ENCODE peak calls at places on chromosomes 16 and 17, in five cellular contexts. One of them, this sample, is unnamed. For H3K4me1, the result is how much of the 10 kb centered on the place peaks cover.

GRCh38 chr17:9336817-9337216 is 238.8 kb downstream of the STX8 start:
- DNase-seq in tibial artery: no peak
- DNase-seq in cardiac muscle cell: no peak
- DNase-seq in left ventricle myocardium inferior: no peak
- DNase-seq in GM23248: no peak
- DNase-seq in this sample: no peak

GRCh38 chr16:88651276-88651988 is 579 bp upstream of the CYBA start:
- DNase-seq in tibial artery: peak
- DNase-seq in cardiac muscle cell: no peak
- DNase-seq in left ventricle myocardium inferior: peak
- DNase-seq in GM23248: no peak
- DNase-seq in this sample: no peak

GRCh38 chr16:22670551-22670970 is 143.4 kb upstream of the HS3ST2 start:
- DNase-seq in tibial artery: peak
- DNase-seq in cardiac muscle cell: peak
- DNase-seq in left ventricle myocardium inferior: no peak
- DNase-seq in GM23248: no peak
- DNase-seq in this sample: no peak

GRCh38 chr16:69328854-69329316 is 1.5 kb downstream of the PDF start:
- DNase-seq in tibial artery: no peak
- DNase-seq in cardiac muscle cell: no peak
- DNase-seq in left ventricle myocardium inferior: no peak
- DNase-seq in GM23248: peak
- DNase-seq in this sample: peak

GRCh38 chr17:31466096-31466495 is 74.6 kb downstream of the RAB11FIP4 start:
- DNase-seq in tibial artery: no peak
- DNase-seq in cardiac muscle cell: peak
- DNase-seq in left ventricle myocardium inferior: no peak
- DNase-seq in GM23248: no peak
- DNase-seq in this sample: no peak

GRCh38 chr16:60166111-60166510 is 1432.0 kb upstream of the GOT2 start:
- DNase-seq in tibial artery: no peak
- DNase-seq in cardiac muscle cell: no peak
- DNase-seq in left ventricle myocardium inferior: no peak
- DNase-seq in GM23248: no peak
- DNase-seq in this sample: no peak

GRCh38 chr17:56488800-56489199 is 104.7 kb upstream of the NOG start:
- DNase-seq in tibial artery: no peak
- DNase-seq in cardiac muscle cell: no peak
- DNase-seq in left ventricle myocardium inferior: no peak
- DNase-seq in GM23248: no peak
- DNase-seq in this sample: no peak

GRCh38 chr17:6392609-6393367 is 42.1 kb downstream of the AIPL1 start:
- DNase-seq in tibial artery: peak
- DNase-seq in cardiac muscle cell: no peak
- DNase-seq in left ventricle myocardium inferior: no peak
- DNase-seq in GM23248: no peak
- DNase-seq in this sample: peak

GRCh38 chr16:16045879-16046278 is 96.5 kb downstream of the ABCC1 start:
- DNase-seq in tibial artery: no peak
- DNase-seq in cardiac muscle cell: peak
- DNase-seq in left ventricle myocardium inferior: no peak
- DNase-seq in GM23248: peak
- DNase-seq in this sample: no peak

GRCh38 chr17:38922538-38923291 is 2.7 kb upstream of the LASP1NB start:
- DNase-seq in tibial artery: peak
- DNase-seq in cardiac muscle cell: no peak
- DNase-seq in left ventricle myocardium inferior: no peak
- DNase-seq in GM23248: peak
- DNase-seq in this sample: peak

GRCh38 chr17:22703786-22704441 is 1011.6 kb downstream of the KCNJ18 start:
- DNase-seq in tibial artery: no peak
- DNase-seq in cardiac muscle cell: no peak
- DNase-seq in left ventricle myocardium inferior: no peak
- DNase-seq in GM23248: no peak
- DNase-seq in this sample: no peak

GRCh38 chr17:13113821-13114525 is 96.1 kb upstream of the ELAC2 start:
- DNase-seq in tibial artery: no peak
- DNase-seq in cardiac muscle cell: no peak
- DNase-seq in left ventricle myocardium inferior: no peak
- DNase-seq in GM23248: no peak
- DNase-seq in this sample: no peak

GRCh38 chr17:19979917-19980770 is 2.5 kb upstream of the AKAP10 start:
- DNase-seq in tibial artery: peak
- DNase-seq in cardiac muscle cell: no peak
- DNase-seq in left ventricle myocardium inferior: peak
- DNase-seq in GM23248: no peak
- DNase-seq in this sample: no peak

GRCh38 chr17:28916302-28916934 is 13.5 kb upstream of the DHRS13 start:
- DNase-seq in tibial artery: no peak
- DNase-seq in cardiac muscle cell: peak
- DNase-seq in left ventricle myocardium inferior: no peak
- DNase-seq in GM23248: peak
- DNase-seq in this sample: peak

GRCh38 chr16:1708083-1708767 is 2.2 kb downstream of the MAPK8IP3 start:
- DNase-seq in tibial artery: no peak
- DNase-seq in cardiac muscle cell: peak
- DNase-seq in left ventricle myocardium inferior: no peak
- DNase-seq in GM23248: no peak
- DNase-seq in this sample: peak

GRCh38 chr17:58324409-58325288 is 3.9 kb downstream of the TSPOAP1 start:
- DNase-seq in tibial artery: no peak
- DNase-seq in cardiac muscle cell: peak
- DNase-seq in left ventricle myocardium inferior: no peak
- DNase-seq in GM23248: peak
- DNase-seq in this sample: no peak

GRCh38 chr17:9001539-9001938 is 19.8 kb upstream of the NTN1 start:
- DNase-seq in tibial artery: no peak
- DNase-seq in cardiac muscle cell: no peak
- DNase-seq in left ventricle myocardium inferior: no peak
- DNase-seq in GM23248: no peak
- DNase-seq in this sample: no peak

GRCh38 chr17:73907601-73907910 is 263.3 kb upstream of the SDK2 start:
- DNase-seq in tibial artery: no peak
- DNase-seq in cardiac muscle cell: no peak
- DNase-seq in left ventricle myocardium inferior: no peak
- DNase-seq in GM23248: no peak
- DNase-seq in this sample: no peak

GRCh38 chr16:68786685-68787418 is 49.8 kb downstream of the CDH1 start:
- DNase-seq in tibial artery: no peak
- DNase-seq in cardiac muscle cell: no peak
- DNase-seq in left ventricle myocardium inferior: no peak
- DNase-seq in GM23248: peak
- DNase-seq in this sample: peak

GRCh38 chr17:77733576-77734296 is 224.8 kb upstream of the TNRC6C start:
- DNase-seq in tibial artery: peak
- DNase-seq in cardiac muscle cell: no peak
- DNase-seq in left ventricle myocardium inferior: no peak
- DNase-seq in GM23248: no peak
- DNase-seq in this sample: no peak

GRCh38 chr17:51852603-51853002 is 305.9 kb downstream of the CA10 start:
- DNase-seq in tibial artery: no peak
- DNase-seq in cardiac muscle cell: no peak
- DNase-seq in left ventricle myocardium inferior: no peak
- DNase-seq in GM23248: no peak
- DNase-seq in this sample: no peak

GRCh38 chr17:80262775-80263244 is 2.2 kb downstream of the RNF213 start:
- DNase-seq in tibial artery: no peak
- DNase-seq in cardiac muscle cell: no peak
- DNase-seq in left ventricle myocardium inferior: no peak
- DNase-seq in GM23248: peak
- DNase-seq in this sample: no peak

GRCh38 chr16:14070877-14071575 is at the start of gene MRTFB:
- DNase-seq in tibial artery: peak
- DNase-seq in cardiac muscle cell: peak
- DNase-seq in left ventricle myocardium inferior: peak
- DNase-seq in GM23248: peak
- DNase-seq in this sample: peak

GRCh38 chr17:75695141-75695829 is 26.0 kb upstream of the ITGB4 start:
- DNase-seq in tibial artery: no peak
- DNase-seq in cardiac muscle cell: no peak
- DNase-seq in left ventricle myocardium inferior: no peak
- DNase-seq in GM23248: peak
- DNase-seq in this sample: peak

GRCh38 chr17:29565643-29566472 is 979 bp downstream of the ABHD15 start:
- DNase-seq in tibial artery: no peak
- DNase-seq in cardiac muscle cell: peak
- DNase-seq in left ventricle myocardium inferior: no peak
- DNase-seq in GM23248: peak
- DNase-seq in this sample: no peak

GRCh38 chr16:50884066-50884860 is 142.4 kb downstream of the CYLD start:
- DNase-seq in tibial artery: no peak
- DNase-seq in cardiac muscle cell: no peak
- DNase-seq in left ventricle myocardium inferior: no peak
- DNase-seq in GM23248: no peak
- DNase-seq in this sample: no peak

GRCh38 chr17:29214215-29215146 is 32.2 kb upstream of the CRYBA1 start:
- DNase-seq in tibial artery: no peak
- DNase-seq in cardiac muscle cell: no peak
- DNase-seq in left ventricle myocardium inferior: no peak
- DNase-seq in GM23248: peak
- DNase-seq in this sample: no peak

GRCh38 chr17:12463102-12463501 is 202.6 kb upstream of the MYOCD start:
- DNase-seq in tibial artery: no peak
- DNase-seq in cardiac muscle cell: no peak
- DNase-seq in left ventricle myocardium inferior: no peak
- DNase-seq in GM23248: peak
- DNase-seq in this sample: peak

DNA sequence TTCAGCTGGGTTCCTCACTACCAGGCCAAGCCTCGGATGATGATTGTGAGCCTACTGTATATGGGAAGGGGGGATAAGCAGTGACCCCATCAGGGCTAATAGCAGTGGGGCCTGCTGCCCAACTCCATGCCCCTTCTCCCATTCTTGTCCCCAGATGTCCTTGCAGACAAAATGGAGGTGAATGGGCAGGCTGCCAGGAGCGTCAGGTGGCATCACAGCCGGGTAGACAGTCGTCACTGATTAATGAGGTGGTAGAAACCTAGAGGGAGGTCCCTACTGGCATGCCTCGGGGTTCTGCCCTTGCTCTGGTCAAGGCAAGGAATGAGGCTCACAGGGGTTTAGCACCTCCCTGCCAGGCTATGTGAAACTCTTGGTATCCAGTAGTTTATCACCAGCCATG is 21.1 kb downstream of the RAI1 start:
- DNase-seq in tibial artery: no peak
- DNase-seq in cardiac muscle cell: no peak
- DNase-seq in left ventricle myocardium inferior: no peak
- DNase-seq in GM23248: no peak
- DNase-seq in this sample: no peak
- H3K4me1 ChIP-seq in tibial artery: half or more
- H3K4me1 ChIP-seq in cardiac muscle cell: under half
- H3K4me1 ChIP-seq in left ventricle myocardium inferior: half or more
- H3K4me1 ChIP-seq in GM23248: under half
- H3K4me1 ChIP-seq in this sample: under half

GRCh38 chr17:2508035-2508434 is 3.7 kb downstream of the METTL16 start:
- DNase-seq in tibial artery: no peak
- DNase-seq in cardiac muscle cell: no peak
- DNase-seq in left ventricle myocardium inferior: no peak
- DNase-seq in GM23248: no peak
- DNase-seq in this sample: no peak

GRCh38 chr17:2511138-2511461 is 588 bp downstream of the METTL16 start:
- DNase-seq in tibial artery: no peak
- DNase-seq in cardiac muscle cell: no peak
- DNase-seq in left ventricle myocardium inferior: no peak
- DNase-seq in GM23248: no peak
- DNase-seq in this sample: no peak

GRCh38 chr17:2511462-2512369 is at the start of gene METTL16:
- DNase-seq in tibial artery: peak
- DNase-seq in cardiac muscle cell: peak
- DNase-seq in left ventricle myocardium inferior: peak
- DNase-seq in GM23248: peak
- DNase-seq in this sample: peak

GRCh38 chr17:2510559-2510958 is 1.1 kb downstream of the METTL16 start:
- DNase-seq in tibial artery: no peak
- DNase-seq in cardiac muscle cell: no peak
- DNase-seq in left ventricle myocardium inferior: no peak
- DNase-seq in GM23248: no peak
- DNase-seq in this sample: no peak
- H3K27ac ChIP-seq in tibial artery: peak
- H3K27ac ChIP-seq in cardiac muscle cell: peak
- H3K27ac ChIP-seq in left ventricle myocardium inferior: peak
- H3K27ac ChIP-seq in GM23248: peak
- H3K27ac ChIP-seq in this sample: peak

GRCh38 chr17:48588519-48588918 is 1.5 kb downstream of the HOXB3 start:
- DNase-seq in tibial artery: no peak
- DNase-seq in cardiac muscle cell: no peak
- DNase-seq in left ventricle myocardium inferior: no peak
- DNase-seq in GM23248: peak
- DNase-seq in this sample: no peak

GRCh38 chr17:48589831-48590602 is at the start of gene HOXB3:
- DNase-seq in tibial artery: no peak
- DNase-seq in cardiac muscle cell: no peak
- DNase-seq in left ventricle myocardium inferior: no peak
- DNase-seq in GM23248: no peak
- DNase-seq in this sample: no peak

GRCh38 chr17:48588074-48588415 is 2.0 kb downstream of the HOXB3 start:
- DNase-seq in tibial artery: no peak
- DNase-seq in cardiac muscle cell: no peak
- DNase-seq in left ventricle myocardium inferior: no peak
- DNase-seq in GM23248: no peak
- DNase-seq in this sample: no peak

GRCh38 chr17:48590603-48591161 is 641 bp upstream of the HOXB3 start:
- DNase-seq in tibial artery: no peak
- DNase-seq in cardiac muscle cell: no peak
- DNase-seq in left ventricle myocardium inferior: no peak
- DNase-seq in GM23248: no peak
- DNase-seq in this sample: peak

GRCh38 chr17:48589060-48589830 is 796 bp downstream of the HOXB3 start:
- DNase-seq in tibial artery: no peak
- DNase-seq in cardiac muscle cell: no peak
- DNase-seq in left ventricle myocardium inferior: no peak
- DNase-seq in GM23248: no peak
- DNase-seq in this sample: peak
- H3K4me1 ChIP-seq in tibial artery: under half
- H3K4me1 ChIP-seq in cardiac muscle cell: under half
- H3K4me1 ChIP-seq in left ventricle myocardium inferior: under half
- H3K4me1 ChIP-seq in GM23248: under half
- H3K4me1 ChIP-seq in this sample: under half

GRCh38 chr17:37830151-37830993 is 85.5 kb upstream of the HNF1B start:
- DNase-seq in tibial artery: no peak
- DNase-seq in cardiac muscle cell: no peak
- DNase-seq in left ventricle myocardium inferior: no peak
- DNase-seq in GM23248: no peak
- DNase-seq in this sample: no peak

GRCh38 chr17:37833237-37833859 is 88.5 kb upstream of the HNF1B start:
- DNase-seq in tibial artery: no peak
- DNase-seq in cardiac muscle cell: no peak
- DNase-seq in left ventricle myocardium inferior: no peak
- DNase-seq in GM23248: no peak
- DNase-seq in this sample: no peak

GRCh38 chr17:37829446-37830142 is 84.7 kb upstream of the HNF1B start:
- DNase-seq in tibial artery: no peak
- DNase-seq in cardiac muscle cell: no peak
- DNase-seq in left ventricle myocardium inferior: no peak
- DNase-seq in GM23248: no peak
- DNase-seq in this sample: no peak

GRCh38 chr17:37834168-37834567 is 89.3 kb upstream of the HNF1B start:
- DNase-seq in tibial artery: no peak
- DNase-seq in cardiac muscle cell: no peak
- DNase-seq in left ventricle myocardium inferior: no peak
- DNase-seq in GM23248: no peak
- DNase-seq in this sample: no peak

GRCh38 chr17:37831492-37831891 is 86.6 kb upstream of the HNF1B start:
- DNase-seq in tibial artery: no peak
- DNase-seq in cardiac muscle cell: no peak
- DNase-seq in left ventricle myocardium inferior: no peak
- DNase-seq in GM23248: no peak
- DNase-seq in this sample: no peak
- H3K27ac ChIP-seq in tibial artery: no peak
- H3K27ac ChIP-seq in cardiac muscle cell: no peak
- H3K27ac ChIP-seq in left ventricle myocardium inferior: no peak
- H3K27ac ChIP-seq in GM23248: no peak
- H3K27ac ChIP-seq in this sample: no peak

This sample was measured in fibroblast of lung.